ENCODE peak calls at places on chromosomes 2 and 18, in seven cellular contexts. One of them, this sample, is unnamed. For H3K9me3 and H3K4me1, the result is how much of the 10 kb centered on the place peaks cover.

GRCh38 chr2:46490521-46491141 is 11.3 kb downstream of the TMEM247 start:
- DNase-seq in trophoblast cell: no peak
- DNase-seq in H9: peak
- DNase-seq in transverse colon: peak
- DNase-seq in IMR-90: peak
- DNase-seq in tibial artery: peak
- DNase-seq in A549: no peak
- DNase-seq in this sample: peak

GRCh38 chr2:97951155-97951670 is 44.5 kb downstream of the TMEM131 start:
- DNase-seq in transverse colon: no peak
- DNase-seq in IMR-90: peak
- DNase-seq in tibial artery: no peak
- DNase-seq in A549: no peak
- DNase-seq in H9: no peak
- DNase-seq in trophoblast cell: no peak
- DNase-seq in this sample: no peak

GRCh38 chr2:64637000-64637628 is 16.6 kb downstream of the SERTAD2 start:
- DNase-seq in tibial artery: no peak
- DNase-seq in trophoblast cell: no peak
- DNase-seq in transverse colon: peak
- DNase-seq in IMR-90: no peak
- DNase-seq in H9: no peak
- DNase-seq in A549: no peak
- DNase-seq in this sample: no peak

GRCh38 chr18:58669731-58670379 is 1.4 kb upstream of the MALT1 start:
- DNase-seq in transverse colon: no peak
- DNase-seq in trophoblast cell: no peak
- DNase-seq in H9: no peak
- DNase-seq in tibial artery: no peak
- DNase-seq in A549: peak
- DNase-seq in IMR-90: peak
- DNase-seq in this sample: no peak

GRCh38 chr2:60071427-60071826 is 482.0 kb downstream of the BCL11A start:
- DNase-seq in tibial artery: no peak
- DNase-seq in trophoblast cell: no peak
- DNase-seq in A549: no peak
- DNase-seq in transverse colon: no peak
- DNase-seq in IMR-90: no peak
- DNase-seq in H9: no peak
- DNase-seq in this sample: no peak

GRCh38 chr18:63762518-63762917 is 12.7 kb upstream of the SERPINB7 start:
- DNase-seq in IMR-90: peak
- DNase-seq in A549: no peak
- DNase-seq in H9: no peak
- DNase-seq in trophoblast cell: no peak
- DNase-seq in tibial artery: no peak
- DNase-seq in transverse colon: no peak
- DNase-seq in this sample: no peak

GRCh38 chr18:49073431-49073830 is 122.7 kb upstream of the SMAD7 start:
- DNase-seq in IMR-90: no peak
- DNase-seq in transverse colon: no peak
- DNase-seq in tibial artery: no peak
- DNase-seq in trophoblast cell: no peak
- DNase-seq in A549: no peak
- DNase-seq in H9: no peak
- DNase-seq in this sample: peak

GRCh38 chr2:189285962-189286648 is 106.5 kb upstream of the COL5A2 start:
- DNase-seq in H9: no peak
- DNase-seq in IMR-90: peak
- DNase-seq in A549: peak
- DNase-seq in tibial artery: no peak
- DNase-seq in trophoblast cell: peak
- DNase-seq in transverse colon: no peak
- DNase-seq in this sample: no peak

GRCh38 chr2:159119652-159120257 is 151.3 kb downstream of the TANC1 start:
- DNase-seq in IMR-90: peak
- DNase-seq in A549: no peak
- DNase-seq in trophoblast cell: peak
- DNase-seq in transverse colon: no peak
- DNase-seq in H9: no peak
- DNase-seq in tibial artery: no peak
- DNase-seq in this sample: peak

GRCh38 chr2:25955869-25956535 is 26.3 kb downstream of the KIF3C start:
- DNase-seq in tibial artery: no peak
- DNase-seq in transverse colon: no peak
- DNase-seq in IMR-90: no peak
- DNase-seq in A549: no peak
- DNase-seq in H9: no peak
- DNase-seq in trophoblast cell: no peak
- DNase-seq in this sample: no peak

GRCh38 chr2:181183878-181184553 is 203.6 kb downstream of the UBE2E3 start:
- DNase-seq in tibial artery: no peak
- DNase-seq in IMR-90: no peak
- DNase-seq in H9: no peak
- DNase-seq in trophoblast cell: no peak
- DNase-seq in transverse colon: no peak
- DNase-seq in A549: no peak
- DNase-seq in this sample: no peak

GRCh38 chr2:242031481-242032019 is 162.0 kb downstream of the RTP5 start:
- DNase-seq in transverse colon: no peak
- DNase-seq in IMR-90: peak
- DNase-seq in trophoblast cell: no peak
- DNase-seq in H9: peak
- DNase-seq in A549: no peak
- DNase-seq in tibial artery: no peak
- DNase-seq in this sample: no peak

GRCh38 chr2:219124379-219125110 is 36.1 kb downstream of the NHEJ1 start:
- DNase-seq in transverse colon: peak
- DNase-seq in H9: no peak
- DNase-seq in A549: no peak
- DNase-seq in trophoblast cell: no peak
- DNase-seq in tibial artery: no peak
- DNase-seq in IMR-90: peak
- DNase-seq in this sample: peak

GRCh38 chr2:230690439-230690838 is 22.2 kb upstream of the CAB39 start:
- DNase-seq in transverse colon: no peak
- DNase-seq in tibial artery: no peak
- DNase-seq in IMR-90: peak
- DNase-seq in trophoblast cell: no peak
- DNase-seq in H9: no peak
- DNase-seq in A549: no peak
- DNase-seq in this sample: peak

GRCh38 chr2:151481744-151482143 is 72.0 kb downstream of the RIF1 start:
- DNase-seq in IMR-90: no peak
- DNase-seq in H9: no peak
- DNase-seq in tibial artery: no peak
- DNase-seq in trophoblast cell: no peak
- DNase-seq in A549: no peak
- DNase-seq in transverse colon: no peak
- DNase-seq in this sample: no peak
- H3K9me3 ChIP-seq in IMR-90: under half
- H3K9me3 ChIP-seq in H9: under half
- H3K9me3 ChIP-seq in tibial artery: under half
- H3K9me3 ChIP-seq in trophoblast cell: under half
- H3K9me3 ChIP-seq in A549: under half
- H3K9me3 ChIP-seq in transverse colon: under half
- H3K9me3 ChIP-seq in this sample: under half

DNA sequence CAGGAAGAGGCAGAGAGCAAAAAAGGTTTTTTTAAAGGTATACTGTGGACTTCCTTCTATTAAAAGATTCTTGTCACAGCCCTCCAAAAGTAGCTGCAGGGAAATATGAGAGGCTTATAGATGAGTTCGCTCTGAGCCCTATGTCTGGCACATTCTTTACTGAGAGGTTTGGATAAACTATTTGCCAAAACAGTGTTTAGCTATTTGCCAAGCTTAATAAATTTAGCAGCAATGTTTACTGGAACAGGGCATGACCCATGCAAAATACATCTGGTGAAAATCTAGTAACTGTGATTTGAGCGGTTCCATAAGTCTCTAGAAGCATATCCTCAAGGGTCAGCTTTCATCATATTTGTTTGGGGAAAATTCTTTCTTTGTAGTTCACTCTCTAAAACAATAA is 1696.7 kb upstream of the PIK3C3 start:
- DNase-seq in H9: no peak
- DNase-seq in tibial artery: no peak
- DNase-seq in trophoblast cell: no peak
- DNase-seq in transverse colon: no peak
- DNase-seq in A549: no peak
- DNase-seq in IMR-90: peak
- DNase-seq in this sample: no peak
- H3K4me1 ChIP-seq in H9: under half
- H3K4me1 ChIP-seq in tibial artery: under half
- H3K4me1 ChIP-seq in trophoblast cell: under half
- H3K4me1 ChIP-seq in transverse colon: under half
- H3K4me1 ChIP-seq in A549: under half
- H3K4me1 ChIP-seq in IMR-90: under half
- H3K4me1 ChIP-seq in this sample: under half

GRCh38 chr2:147110962-147111361 is 733.9 kb upstream of the ACVR2A start:
- DNase-seq in H9: no peak
- DNase-seq in IMR-90: no peak
- DNase-seq in trophoblast cell: no peak
- DNase-seq in tibial artery: no peak
- DNase-seq in transverse colon: no peak
- DNase-seq in A549: no peak
- DNase-seq in this sample: no peak
- H3K27ac ChIP-seq in H9: no peak
- H3K27ac ChIP-seq in IMR-90: no peak
- H3K27ac ChIP-seq in trophoblast cell: no peak
- H3K27ac ChIP-seq in tibial artery: no peak
- H3K27ac ChIP-seq in transverse colon: no peak
- H3K27ac ChIP-seq in A549: no peak
- H3K27ac ChIP-seq in this sample: no peak

DNA sequence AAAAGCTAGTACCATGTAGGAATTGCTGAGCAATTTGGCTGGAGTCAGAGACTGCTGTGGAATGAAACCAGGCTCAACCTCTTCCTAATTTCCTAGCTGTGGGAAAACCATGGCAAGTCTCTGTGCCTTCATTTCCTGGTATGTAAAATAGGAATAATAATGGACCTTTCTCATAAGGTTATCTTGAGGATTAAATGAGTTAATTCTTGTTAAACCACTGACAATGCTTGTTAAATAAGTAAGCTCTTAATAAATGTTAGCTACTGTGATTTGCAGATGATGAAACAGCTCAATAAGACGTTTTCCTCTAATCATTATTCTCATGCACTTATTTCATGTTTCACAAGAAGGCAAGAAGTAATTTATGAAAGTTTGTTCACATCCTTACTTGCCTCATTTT is 346.7 kb downstream of the RND3 start:
- DNase-seq in A549: no peak
- DNase-seq in transverse colon: no peak
- DNase-seq in IMR-90: no peak
- DNase-seq in tibial artery: no peak
- DNase-seq in trophoblast cell: no peak
- DNase-seq in H9: no peak
- DNase-seq in this sample: no peak
- H3K9me3 ChIP-seq in A549: under half
- H3K9me3 ChIP-seq in transverse colon: under half
- H3K9me3 ChIP-seq in IMR-90: under half
- H3K9me3 ChIP-seq in tibial artery: under half
- H3K9me3 ChIP-seq in trophoblast cell: under half
- H3K9me3 ChIP-seq in H9: under half
- H3K9me3 ChIP-seq in this sample: under half

GRCh38 chr2:127421871-127422618 is 3.8 kb downstream of the PROC start:
- DNase-seq in A549: no peak
- DNase-seq in IMR-90: no peak
- DNase-seq in transverse colon: no peak
- DNase-seq in trophoblast cell: no peak
- DNase-seq in H9: no peak
- DNase-seq in tibial artery: no peak
- DNase-seq in this sample: no peak
- H3K4me1 ChIP-seq in A549: under half
- H3K4me1 ChIP-seq in IMR-90: under half
- H3K4me1 ChIP-seq in transverse colon: under half
- H3K4me1 ChIP-seq in trophoblast cell: under half
- H3K4me1 ChIP-seq in H9: under half
- H3K4me1 ChIP-seq in tibial artery: under half
- H3K4me1 ChIP-seq in this sample: under half

GRCh38 chr2:48482774-48483173 is 47.2 kb upstream of the STON1 start:
- DNase-seq in transverse colon: no peak
- DNase-seq in tibial artery: no peak
- DNase-seq in H9: no peak
- DNase-seq in trophoblast cell: no peak
- DNase-seq in A549: no peak
- DNase-seq in IMR-90: no peak
- DNase-seq in this sample: no peak
- H3K27ac ChIP-seq in transverse colon: peak
- H3K27ac ChIP-seq in tibial artery: peak
- H3K27ac ChIP-seq in H9: no peak
- H3K27ac ChIP-seq in trophoblast cell: no peak
- H3K27ac ChIP-seq in A549: no peak
- H3K27ac ChIP-seq in IMR-90: peak
- H3K27ac ChIP-seq in this sample: no peak